ENCODE peak calls at places on chromosomes 4 and X, in four cellular contexts. X, R, V and Q are unnamed samples. For H3K27me3, the result is how much of the 10 kb centered on the place peaks cover.

GRCh38 chr4:140315032-140315826 is 58.2 kb upstream of the SCOC start:
- DNase-seq in X (no peak), R (no peak), V (no peak), Q (no peak)

GRCh38 chr4:15034071-15034764 is 31.9 kb downstream of the CPEB2 start:
- DNase-seq in X (no peak), R (no peak), V (peak), Q (no peak)

GRCh38 chr4:100977746-100978397 is 369.5 kb downstream of the PPP3CA start:
- DNase-seq in X (no peak), R (no peak), V (no peak), Q (no peak)

GRCh38 chrX:22078117-22078516 is 46.0 kb downstream of the PHEX start:
- DNase-seq in X (no peak), R (no peak), V (no peak), Q (no peak)

GRCh38 chrX:42090395-42090794 is 167.0 kb upstream of the CASK start:
- DNase-seq in X (no peak), R (no peak), V (no peak), Q (no peak)

GRCh38 chr4:51894246-51894645 is 51.3 kb downstream of the DCUN1D4 start:
- DNase-seq in X (no peak), R (no peak), V (no peak), Q (no peak)

GRCh38 chrX:19543951-19544359 is 28.6 kb upstream of the MAP3K15 start:
- DNase-seq in X (no peak), R (no peak), V (no peak), Q (no peak)

GRCh38 chr4:152398060-152398459 is 137.8 kb downstream of the FBXW7 start:
- DNase-seq in X (no peak), R (no peak), V (no peak), Q (no peak)

GRCh38 chr4:24234288-24234848 is 344.5 kb upstream of the PPARGC1A start:
- DNase-seq in X (no peak), R (no peak), V (no peak), Q (no peak)
- TF ChIP-seq CTCF in X (no peak), R (no peak), V (no peak), Q (no peak)

DNA sequence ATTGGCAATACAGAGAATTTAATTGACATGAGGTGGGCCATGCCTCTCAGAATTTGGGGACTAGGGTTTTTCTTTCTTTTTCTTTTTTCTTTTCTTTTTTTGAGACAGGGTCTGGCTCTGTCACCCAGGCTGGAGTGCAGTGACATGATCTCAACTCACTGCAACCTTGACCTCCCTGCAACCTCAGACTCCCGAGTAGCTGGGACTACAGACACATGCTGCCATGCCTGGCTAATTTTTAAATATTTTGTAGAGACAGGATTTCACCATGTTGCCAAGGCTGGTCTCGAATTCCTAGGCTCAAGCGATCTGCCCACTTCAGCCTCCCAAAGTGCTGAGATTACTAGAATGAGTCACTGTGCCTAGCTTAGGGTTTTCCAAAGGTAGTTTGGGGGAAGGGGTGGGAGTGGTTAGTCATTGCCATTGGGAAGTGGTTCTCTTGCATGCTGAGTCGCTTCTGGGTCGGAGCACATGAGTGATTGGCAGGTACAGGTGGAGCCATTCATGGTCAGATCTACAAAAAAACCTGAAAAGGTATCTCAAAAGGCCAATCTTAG is 54.5 kb downstream of the MID2 start:
- DNase-seq in X (no peak), R (no peak), V (no peak), Q (no peak)
- H3K4me3 ChIP-seq in X (no peak), R (no peak), V (no peak), Q (no peak)

DNA sequence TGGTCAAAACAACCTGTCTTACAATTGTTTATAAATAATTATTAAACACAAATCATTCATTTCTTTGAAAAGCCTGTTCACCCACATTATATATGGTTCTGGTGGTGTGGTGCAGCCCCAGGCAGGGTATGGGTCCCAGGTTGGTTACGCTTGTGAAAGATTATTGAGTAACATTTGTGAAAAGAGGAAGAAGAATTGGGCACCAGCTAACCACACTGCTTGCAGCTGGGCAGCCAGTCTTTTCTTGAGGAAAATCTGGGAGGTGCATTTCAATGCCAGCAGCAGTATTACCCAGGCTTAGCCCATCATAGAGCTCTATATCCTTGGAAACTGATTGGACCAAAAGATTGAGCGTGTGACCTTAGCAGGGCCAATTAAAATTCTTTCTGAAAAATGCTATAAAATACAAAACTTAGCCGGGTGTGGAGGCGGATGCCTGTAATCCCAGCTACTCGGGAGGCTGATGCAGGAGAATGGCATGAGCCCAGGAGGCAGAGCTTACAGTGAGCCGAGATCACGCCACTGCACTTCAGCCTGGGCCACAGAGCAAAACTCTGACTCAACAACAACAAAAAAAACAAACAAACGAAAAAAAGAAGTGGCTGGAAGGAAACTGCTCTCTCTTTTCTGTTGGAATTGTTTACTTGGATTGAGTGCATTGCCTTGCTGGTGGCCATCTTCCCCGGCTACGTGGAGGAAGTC is 9.7 kb upstream of the PLAC8 start:
- DNase-seq in X (peak), R (no peak), V (no peak), Q (no peak)
- H3K27me3 ChIP-seq in X (under half), R (under half), V (under half), Q (under half)

DNA sequence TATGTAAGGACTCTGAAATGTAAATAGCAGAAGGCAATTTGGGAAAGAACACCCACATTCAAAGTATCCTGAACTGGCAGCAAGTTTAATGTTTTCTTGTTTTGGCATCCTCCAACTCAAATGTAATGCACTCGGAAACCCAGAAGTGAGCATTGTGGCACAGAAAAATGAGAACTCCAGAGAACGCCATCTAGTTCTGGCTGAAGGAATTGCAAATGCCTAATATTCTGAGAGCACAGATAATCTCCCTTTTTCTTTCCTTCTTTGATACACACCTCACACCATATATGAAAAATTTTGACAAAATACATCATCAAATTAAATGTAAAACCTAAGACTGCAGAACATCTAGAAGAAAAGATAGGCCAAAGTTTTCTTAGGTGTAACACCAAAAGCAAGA is 52.1 kb downstream of the PWWP3B start:
- DNase-seq in X (no peak), R (no peak), V (no peak), Q (no peak)
- TF ChIP-seq CTCF in X (no peak), R (no peak), V (peak), Q (peak)

DNA sequence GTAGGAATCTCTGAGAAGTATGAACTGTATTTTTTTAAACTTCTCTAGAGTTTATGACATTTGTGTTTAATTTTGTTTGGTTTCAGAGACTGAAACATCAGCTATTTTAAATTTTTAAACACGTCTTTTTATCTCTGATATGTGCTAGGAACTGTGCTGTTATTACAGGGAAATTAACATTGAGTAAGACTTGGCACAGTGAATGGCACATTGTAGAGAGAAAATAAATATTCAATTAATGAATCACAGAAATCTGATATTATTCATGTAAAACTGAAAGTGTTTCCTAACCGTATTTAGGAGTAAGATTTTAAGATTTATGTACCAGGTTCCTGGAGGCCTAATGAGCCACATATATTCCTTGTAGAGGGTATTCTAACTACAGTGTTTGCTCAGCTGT is 120.8 kb upstream of the FAM9C start:
- DNase-seq in X (no peak), R (no peak), V (no peak), Q (no peak)
- H3K4me3 ChIP-seq in X (no peak), R (no peak), V (no peak), Q (no peak)

DNA sequence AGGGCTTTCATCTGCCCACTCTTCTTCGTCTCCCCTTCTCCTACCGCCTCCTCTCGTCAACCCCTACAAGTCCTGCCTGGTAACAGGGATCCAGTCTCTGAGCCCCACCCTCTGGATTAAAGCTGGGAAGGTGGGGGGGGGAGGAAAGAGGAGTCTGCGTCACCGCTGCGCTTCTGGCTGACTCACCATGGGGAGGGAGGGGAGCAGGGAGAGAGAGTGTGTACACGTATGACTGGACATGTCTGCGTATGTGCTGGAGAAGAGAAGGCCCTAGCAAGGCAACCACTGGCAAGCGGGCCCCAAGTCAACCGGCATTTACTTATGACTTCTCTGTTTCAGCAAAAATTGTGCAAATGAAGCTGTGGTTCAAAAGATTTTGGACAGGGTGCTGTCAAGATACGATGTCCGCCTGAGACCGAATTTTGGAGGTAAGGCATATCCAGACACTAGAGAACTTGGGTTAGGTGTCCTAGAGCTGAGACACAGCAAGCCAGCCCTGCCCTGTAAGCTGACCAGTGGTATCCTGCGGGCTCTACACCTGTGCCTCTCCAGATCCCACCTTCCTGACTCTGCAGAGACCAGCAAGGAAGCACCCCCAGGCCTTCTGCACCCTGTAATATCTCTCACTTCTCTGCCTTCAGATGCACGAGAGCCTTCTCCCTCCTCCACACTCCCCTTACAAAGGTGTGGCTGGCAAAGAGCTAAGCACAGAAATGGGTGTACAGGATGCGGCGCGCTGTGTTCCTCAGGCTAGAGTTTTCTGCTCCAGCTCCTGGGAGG is 2.5 kb downstream of the GABRQ start:
- DNase-seq in X (no peak), R (no peak), V (no peak), Q (no peak)
- H3K27me3 ChIP-seq in X (under half), R (under half), V (under half), Q (under half)

GRCh38 chr4:99677161-99677560 is 19.5 kb upstream of the C4orf54 start:
- DNase-seq in X (no peak), R (no peak), V (no peak), Q (no peak)

GRCh38 chr4:99683913-99684312 is 26.3 kb upstream of the C4orf54 start:
- DNase-seq in X (no peak), R (no peak), V (no peak), Q (no peak)

GRCh38 chr4:99679976-99680375 is 22.3 kb upstream of the C4orf54 start:
- DNase-seq in X (no peak), R (no peak), V (no peak), Q (no peak)

GRCh38 chr4:99679204-99679603 is 21.6 kb upstream of the C4orf54 start:
- DNase-seq in X (no peak), R (no peak), V (no peak), Q (no peak)
- TF ChIP-seq CTCF in X (peak), R (no peak), V (no peak), Q (no peak)

DNA sequence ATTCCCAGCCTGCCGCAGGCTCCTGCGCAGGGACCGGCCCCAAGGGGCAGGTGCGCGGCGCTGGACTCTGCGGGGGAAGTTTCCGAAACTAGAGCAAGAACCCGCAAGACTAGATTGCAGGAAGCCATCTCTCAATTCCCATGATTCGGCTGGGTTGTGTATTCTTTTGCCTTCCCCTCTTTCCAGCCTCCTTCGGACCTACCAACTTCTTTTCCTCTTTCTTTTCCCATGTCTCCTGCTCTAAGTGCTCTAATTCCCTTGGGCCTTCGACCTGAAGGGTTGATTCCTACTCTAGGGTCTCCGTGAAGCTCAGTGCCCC is 645 bp upstream of the OPHN1 start:
- DNase-seq in X (no peak), R (no peak), V (no peak), Q (no peak)
- H3K4me3 ChIP-seq in X (peak), R (peak), V (peak), Q (no peak)